ENCODE peak calls at places on chromosomes 1 and 21, in five cellular contexts. M, K, B, T and D are unnamed samples.

GRCh38 chr1:155979525-155980343 is 1.4 kb upstream of the ARHGEF2 start:
- DNase-seq in T (no peak), B (peak), K (no peak), M (peak), D (no peak)

GRCh38 chr1:234699795-234700665 is 90.1 kb upstream of the IRF2BP2 start:
- DNase-seq in B (peak), K (no peak), T (no peak), M (peak), D (no peak)

GRCh38 chr1:10694274-10694632 is 102.2 kb downstream of the CASZ1 start:
- DNase-seq in K (no peak), T (no peak), B (peak), M (peak), D (no peak)

GRCh38 chr1:231266811-231267322 is 25.9 kb downstream of the GNPAT start:
- DNase-seq in M (no peak), T (no peak), K (no peak), B (no peak), D (no peak)

GRCh38 chr21:28442624-28443023 is 550.1 kb downstream of the LTN1 start:
- DNase-seq in B (peak), M (peak), T (no peak), K (no peak), D (no peak)

GRCh38 chr1:24329797-24330543 is 10.8 kb downstream of the GRHL3 start:
- DNase-seq in K (no peak), T (no peak), B (peak), M (peak), D (no peak)

GRCh38 chr1:177209357-177209756 is 38.6 kb downstream of the BRINP2 start:
- DNase-seq in M (peak), K (peak), T (peak), B (peak), D (peak)

GRCh38 chr1:91781371-91781825 is 104.6 kb downstream of the TGFBR3 start:
- DNase-seq in B (peak), T (no peak), K (no peak), M (no peak), D (peak)

GRCh38 chr1:118294817-118295486 is 109.9 kb upstream of the SPAG17 start:
- DNase-seq in B (peak), K (no peak), M (no peak), T (no peak), D (no peak)

GRCh38 chr1:175783126-175783722 is 39.8 kb upstream of the TNR start:
- DNase-seq in B (no peak), M (peak), K (no peak), T (no peak), D (no peak)

GRCh38 chr1:56578664-56578962 is 750 bp downstream of the PLPP3 start:
- DNase-seq in T (no peak), B (peak), K (no peak), M (no peak), D (no peak)

GRCh38 chr1:219670426-219671149 is 57.7 kb upstream of the ZC3H11B start:
- DNase-seq in T (no peak), B (no peak), K (no peak), M (no peak), D (no peak)

GRCh38 chr21:32494946-32495703 is 82.6 kb downstream of the EVA1C start:
- DNase-seq in M (peak), B (peak), K (no peak), T (no peak), D (peak)

GRCh38 chr1:244970236-244970652 is 105.9 kb upstream of the HNRNPU start:
- DNase-seq in B (peak), M (peak), T (no peak), K (no peak), D (peak)

GRCh38 chr1:33955101-33955500 is 91.2 kb downstream of the HMGB4 start:
- DNase-seq in M (no peak), B (no peak), K (no peak), T (no peak), D (no peak)

GRCh38 chr1:58047265-58047858 is 499.2 kb downstream of the OMA1 start:
- DNase-seq in T (no peak), K (no peak), M (no peak), B (peak), D (no peak)

GRCh38 chr1:240001177-240001740 is 90.4 kb upstream of the FMN2 start:
- DNase-seq in K (no peak), T (no peak), B (peak), M (no peak), D (no peak)

GRCh38 chr1:155127672-155128468 is at the start of gene EFNA1:
- DNase-seq in K (no peak), M (peak), T (no peak), B (peak), D (no peak)

GRCh38 chr1:157155658-157156057 is 17.5 kb upstream of the ETV3 start:
- DNase-seq in T (no peak), B (no peak), K (no peak), M (no peak), D (no peak)

GRCh38 chr1:188224263-188224662 is 1395.5 kb downstream of the PLA2G4A start:
- DNase-seq in M (no peak), K (no peak), T (no peak), B (no peak), D (no peak)

GRCh38 chr21:41850085-41850484 is 29.1 kb downstream of the PRDM15 start:
- DNase-seq in T (no peak), B (no peak), K (no peak), M (no peak), D (no peak)

GRCh38 chr1:173478099-173478555 is 992 bp downstream of the PRDX6 start:
- DNase-seq in B (peak), M (peak), T (no peak), K (no peak), D (no peak)

GRCh38 chr1:244435562-244436205 is 16.0 kb downstream of the ADSS2 start:
- DNase-seq in M (peak), K (no peak), T (no peak), B (peak), D (no peak)

GRCh38 chr1:16324456-16324890 is 27.8 kb downstream of the FBXO42 start:
- DNase-seq in K (peak), M (peak), B (peak), T (peak), D (peak)

GRCh38 chr1:228286505-228287417 is 78.9 kb downstream of the OBSCN start:
- DNase-seq in K (no peak), M (no peak), B (no peak), T (no peak), D (no peak)

GRCh38 chr1:235226933-235227332 is 65.9 kb upstream of the RBM34 start:
- DNase-seq in K (no peak), T (no peak), B (no peak), M (no peak), D (no peak)

GRCh38 chr21:46532080-46532479 is 72.8 kb downstream of the S100B start:
- DNase-seq in K (no peak), M (no peak), B (no peak), T (no peak), D (no peak)

GRCh38 chr1:177947623-177948022 is 22.2 kb downstream of the SEC16B start:
- DNase-seq in M (no peak), T (no peak), B (no peak), K (no peak), D (no peak)

GRCh38 chr1:185644531-185644930 is 89.7 kb upstream of the HMCN1 start:
- DNase-seq in K (no peak), M (peak), B (no peak), T (no peak), D (no peak)

GRCh38 chr1:231040019-231040799 is at the start of gene FAM89A:
- DNase-seq in B (peak), K (no peak), T (no peak), M (no peak), D (no peak)

GRCh38 chr1:226372885-226373284 is 35.0 kb downstream of the PARP1 start:
- DNase-seq in M (no peak), B (no peak), T (no peak), K (no peak), D (no peak)

GRCh38 chr1:42682739-42683529 is 716 bp downstream of the YBX1 start:
- DNase-seq in T (no peak), K (no peak), M (peak), B (peak), D (no peak)

GRCh38 chr1:160638540-160638857 is 8.3 kb downstream of the SLAMF1 start:
- DNase-seq in B (no peak), T (no peak), K (no peak), M (no peak), D (no peak)

GRCh38 chr1:201026746-201027145 is 3.2 kb upstream of the KIF21B start:
- DNase-seq in T (no peak), M (no peak), B (no peak), K (no peak), D (no peak)

GRCh38 chr1:201024251-201024998 is 911 bp upstream of the KIF21B start:
- DNase-seq in K (no peak), T (no peak), B (no peak), M (no peak), D (no peak)

GRCh38 chr1:201023517-201023902 is at the start of gene KIF21B:
- DNase-seq in M (peak), T (no peak), K (no peak), B (peak), D (no peak)

GRCh38 chr1:201026234-201026633 is 2.7 kb upstream of the KIF21B start:
- DNase-seq in B (no peak), M (no peak), K (no peak), T (no peak), D (no peak)

GRCh38 chr1:201025571-201026002 is 2.1 kb upstream of the KIF21B start:
- DNase-seq in B (no peak), T (no peak), K (no peak), M (no peak), D (no peak)
- TF ChIP-seq CTCF in B (peak), T (peak), K (peak), M (no peak), D (peak)

DNA sequence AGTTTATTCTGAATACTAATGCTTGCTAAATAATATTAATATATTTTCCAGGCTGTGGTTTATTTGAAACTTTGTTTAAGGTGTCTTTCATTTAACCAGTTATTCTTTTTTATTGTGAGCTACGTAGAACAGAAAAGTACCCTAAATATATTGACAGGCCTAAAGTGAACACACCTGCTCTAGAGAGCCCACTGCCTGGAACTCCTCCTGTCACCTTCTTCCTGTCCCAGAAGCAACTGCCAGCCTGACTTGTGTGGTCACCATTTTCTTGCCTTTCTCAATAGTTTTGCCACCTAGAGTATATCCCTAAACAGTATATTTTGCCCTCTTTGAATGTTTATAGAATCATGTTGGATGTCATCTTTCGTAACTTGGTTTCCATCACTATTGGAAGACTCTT is 48.5 kb downstream of the SCCPDH start:
- DNase-seq in K (no peak), B (no peak), M (no peak), T (no peak), D (no peak)
- H3K4me3 ChIP-seq in K (no peak), B (no peak), M (no peak), T (no peak), D (no peak)

GRCh38 chr1:237671262-237671661 is 219.5 kb downstream of the ZP4 start:
- DNase-seq in K (no peak), M (no peak), T (no peak), B (no peak), D (no peak)

GRCh38 chr1:237671935-237672334 is 218.8 kb downstream of the ZP4 start:
- DNase-seq in T (no peak), K (no peak), M (no peak), B (no peak), D (no peak)

GRCh38 chr1:237677979-237678378 is 212.7 kb downstream of the ZP4 start:
- DNase-seq in T (peak), B (no peak), K (peak), M (peak), D (peak)

GRCh38 chr1:237670296-237670695 is 220.4 kb downstream of the ZP4 start:
- DNase-seq in K (no peak), M (no peak), T (no peak), B (no peak), D (no peak)

DNA sequence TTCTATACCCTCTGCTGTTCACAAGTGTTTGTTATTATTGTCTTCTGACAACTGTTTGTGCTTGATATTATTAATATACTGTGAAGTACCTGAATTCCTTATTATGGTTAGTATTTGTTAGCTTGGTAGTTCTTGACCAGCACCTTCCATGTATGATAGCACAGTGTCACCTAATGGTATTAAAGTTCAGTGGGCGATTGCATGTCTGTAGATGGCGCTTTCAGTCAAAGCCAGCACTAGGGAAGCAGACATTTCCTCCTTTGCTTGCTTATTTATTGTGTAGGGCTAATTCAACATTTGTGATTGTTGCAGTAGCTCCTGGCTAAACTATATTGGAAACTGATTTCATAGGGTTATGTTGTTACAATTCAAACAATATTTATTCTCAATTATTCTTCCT is 218.0 kb downstream of the ZP4 start:
- DNase-seq in K (no peak), M (peak), B (no peak), T (peak), D (no peak)
- TF ChIP-seq CTCF in K (no peak), M (no peak), B (no peak), T (peak), D (peak)

GRCh38 chr1:246591958-246592357 is 25.7 kb downstream of the CNST start:
- DNase-seq in K (no peak), T (no peak), M (no peak), B (no peak), D (no peak)
- H3K4me3 ChIP-seq in K (no peak), T (no peak), M (no peak), B (no peak), D (no peak)

DNA sequence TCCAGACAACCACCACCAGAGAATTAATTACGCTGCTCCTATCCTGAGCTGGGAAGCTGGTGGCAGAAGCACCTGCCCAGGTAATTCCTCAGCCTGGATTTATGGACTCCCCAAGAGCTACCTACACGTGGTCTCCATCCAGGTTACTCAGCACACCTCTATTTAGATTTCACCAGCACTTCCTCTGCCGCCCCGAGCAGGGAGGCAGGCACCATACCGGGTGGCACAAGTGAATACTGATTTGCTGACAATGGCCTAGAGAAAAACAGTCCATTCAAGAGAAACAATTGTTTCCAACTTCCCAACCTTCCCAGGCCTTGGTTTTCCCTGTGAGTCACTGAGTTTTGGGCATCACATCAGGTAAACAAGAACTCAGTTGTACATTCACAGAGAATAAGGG is 134.3 kb downstream of the MATN1 start:
- DNase-seq in K (no peak), M (peak), B (no peak), T (no peak), D (no peak)
- TF ChIP-seq CTCF in K (no peak), M (no peak), B (no peak), T (no peak), D (no peak)

GRCh38 chr1:171898956-171899355 is 57.7 kb downstream of the DNM3 start:
- DNase-seq in B (peak), K (no peak), M (peak), T (no peak), D (no peak)
- H3K4me3 ChIP-seq in B (no peak), K (no peak), M (peak), T (no peak), D (no peak)